ENCODE peak calls at places on chromosomes 4 and X, in six cellular contexts. G is astrocyte of the cerebellum, E is GM23248, X is breast epithelium, J is cardiac muscle cell, D is NCI-H2081. C is an unnamed sample.

GRCh38 chr4:99887837-99888236 is 6.4 kb downstream of the LAMTOR3 start:
- DNase-seq in E (peak), D (no peak), G (no peak), X (no peak), J (peak), C (no peak)

GRCh38 chr4:151276787-151277557 is at the start of gene PRSS48:
- DNase-seq in X (no peak), E (peak), J (peak), D (peak), G (peak), C (peak)

GRCh38 chr4:85125688-85126087 is 159.2 kb upstream of the WDFY3 start:
- DNase-seq in E (no peak), J (no peak), G (no peak), D (no peak), X (no peak), C (no peak)

GRCh38 chr4:40506066-40506465 is 123.6 kb downstream of the RBM47 start:
- DNase-seq in J (no peak), G (no peak), E (no peak), X (no peak), D (no peak), C (no peak)

GRCh38 chr4:4384837-4385236 is 2.1 kb upstream of the NSG1 start:
- DNase-seq in E (peak), X (no peak), D (no peak), J (peak), G (no peak), C (no peak)

GRCh38 chr4:152063301-152064235 is 302.8 kb upstream of the GATB start:
- DNase-seq in X (no peak), E (peak), G (no peak), J (no peak), D (peak), C (no peak)

GRCh38 chr4:82713856-82714255 is 84.7 kb downstream of the SCD5 start:
- DNase-seq in E (peak), J (no peak), G (no peak), X (no peak), D (no peak), C (no peak)

GRCh38 chr4:158776106-158776505 is 7.3 kb downstream of the FNIP2 start:
- DNase-seq in E (no peak), J (no peak), D (no peak), X (no peak), G (no peak), C (no peak)

GRCh38 chr4:184287697-184288255 is 70.1 kb upstream of the ENPP6 start:
- DNase-seq in J (peak), X (peak), D (no peak), E (peak), G (peak), C (no peak)

GRCh38 chr4:7880681-7881080 is 59.0 kb downstream of the AFAP1 start:
- DNase-seq in J (peak), E (no peak), G (no peak), D (no peak), X (no peak), C (no peak)

GRCh38 chr4:6910960-6911874 is 1.6 kb downstream of the TBC1D14 start:
- DNase-seq in E (no peak), G (no peak), D (no peak), J (no peak), X (no peak), C (no peak)

GRCh38 chrX:137352101-137352660 is 213.7 kb upstream of the ZIC3 start:
- DNase-seq in J (no peak), E (no peak), G (no peak), D (no peak), X (no peak), C (no peak)

GRCh38 chr4:94957030-94957429 is 199.3 kb downstream of the BMPR1B start:
- DNase-seq in E (no peak), D (no peak), X (no peak), J (no peak), G (no peak), C (no peak)